ENCODE peak calls at places on chromosomes 2 and 18, in four cellular contexts. G, P, T and V are unnamed samples. For H3K36me3, the result is how much of the 10 kb centered on the place peaks cover.

GRCh38 chr2:127615511-127616166 is 30.3 kb upstream of the GPR17 start:
- DNase-seq in G (no peak), P (no peak), T (no peak), V (no peak)

GRCh38 chr2:101063352-101063751 is 61.3 kb downstream of the RPL31 start:
- DNase-seq in G (no peak), P (no peak), T (no peak), V (no peak)

GRCh38 chr2:236787885-236788284 is 218.3 kb downstream of the ACKR3 start:
- DNase-seq in G (no peak), P (no peak), T (no peak), V (no peak)

GRCh38 chr2:173204316-173204715 is 128.7 kb downstream of the MAP3K20 start:
- DNase-seq in G (no peak), P (no peak), T (no peak), V (no peak)

GRCh38 chr18:5662586-5663090 is 118.8 kb upstream of the EPB41L3 start:
- DNase-seq in G (no peak), P (no peak), T (no peak), V (no peak)

GRCh38 chr2:223647258-223647952 is 45.2 kb upstream of the SCG2 start:
- DNase-seq in G (no peak), P (no peak), T (no peak), V (no peak)

GRCh38 chr2:4628931-4629565 is 925.7 kb downstream of the DCDC2C start:
- DNase-seq in G (no peak), P (no peak), T (no peak), V (no peak)

GRCh38 chr2:82790277-82791021 is 1668.6 kb downstream of the SUCLG1 start:
- DNase-seq in G (no peak), P (no peak), T (peak), V (no peak)

GRCh38 chr2:189959450-189959849 is 103.1 kb downstream of the MSTN start:
- DNase-seq in G (no peak), P (no peak), T (no peak), V (no peak)

DNA sequence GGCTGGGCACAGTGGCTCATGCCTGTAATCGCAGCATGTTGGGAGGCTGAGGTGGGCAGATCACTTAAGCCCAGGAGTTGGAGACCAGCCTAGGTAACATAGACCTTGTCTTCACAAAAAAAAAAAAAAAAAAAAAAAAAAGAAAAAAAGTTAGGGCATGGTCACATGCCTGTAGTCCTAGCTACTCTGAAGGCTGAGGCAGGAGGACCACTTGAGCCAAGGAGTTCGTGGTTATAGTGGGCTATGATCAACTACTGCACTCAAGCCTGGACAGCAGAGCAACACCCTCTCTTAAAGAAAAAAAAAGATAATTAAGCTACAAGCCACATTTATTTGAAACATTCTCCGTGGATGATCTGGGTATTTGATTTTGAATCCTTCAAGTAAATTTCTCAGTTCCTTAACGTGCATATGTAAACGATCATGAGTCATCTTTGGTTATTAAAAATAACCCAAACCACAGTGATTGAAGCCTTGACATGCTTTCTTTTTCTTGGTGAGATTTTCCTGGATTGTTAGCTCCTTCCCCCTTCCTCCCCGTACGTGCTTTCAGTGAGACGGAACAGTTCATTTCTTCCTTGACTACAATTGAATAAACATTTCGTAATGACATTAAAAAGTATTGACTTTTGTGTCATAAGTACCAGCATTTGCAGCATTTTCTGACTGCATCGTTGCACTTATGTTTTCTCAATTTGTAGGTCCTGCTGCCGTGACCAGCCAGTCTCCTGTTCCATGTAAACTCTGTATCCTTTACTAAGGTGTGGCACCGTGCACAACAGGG is 20.3 kb downstream of the RMC1 start:
- DNase-seq in G (no peak), P (no peak), T (no peak), V (no peak)
- H3K36me3 ChIP-seq in G (under half), P (under half), T (under half), V (under half)

DNA sequence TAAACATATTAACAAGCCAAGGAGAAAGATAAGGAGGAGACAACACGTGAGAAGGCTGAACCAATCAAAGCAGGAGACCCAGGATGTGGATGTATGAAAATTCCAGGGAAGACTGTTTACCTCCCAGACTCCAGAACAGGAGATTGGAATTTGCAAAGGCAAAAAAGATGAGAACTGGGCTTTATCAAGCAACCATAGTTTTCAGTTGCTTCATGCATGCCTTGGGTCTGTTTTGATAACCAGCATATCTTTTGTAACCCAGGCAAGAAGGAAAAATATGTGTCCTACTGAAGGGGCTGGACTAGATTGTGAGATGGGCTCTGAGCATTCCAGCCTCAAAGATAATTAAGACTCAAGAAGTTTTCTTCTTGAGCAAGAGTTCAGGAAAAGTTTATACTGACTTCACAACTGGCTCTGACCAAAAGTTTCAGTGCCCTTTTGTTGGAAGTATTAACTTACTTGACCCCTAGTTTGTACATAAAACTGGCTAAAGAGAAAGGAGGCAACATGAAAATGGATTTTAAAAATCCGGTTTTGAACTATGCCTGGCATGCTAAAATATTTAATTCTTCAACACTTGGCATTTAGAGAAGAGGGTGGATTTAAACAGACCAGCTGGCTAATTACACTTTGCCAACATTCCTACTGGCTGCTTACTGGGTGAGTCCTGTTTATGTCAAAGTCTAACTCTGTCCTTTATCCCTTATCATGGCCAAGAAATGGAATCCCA is 79.3 kb upstream of the CD28 start:
- DNase-seq in G (no peak), P (no peak), T (no peak), V (no peak)
- H3K36me3 ChIP-seq in G (under half), P (under half), T (under half), V (under half)

GRCh38 chr2:145091967-145092366 is 572.0 kb upstream of the ZEB2 start:
- DNase-seq in G (no peak), P (no peak), T (no peak), V (no peak)
- H3K36me3 ChIP-seq in G (under half), P (under half), T (under half), V (under half)

DNA sequence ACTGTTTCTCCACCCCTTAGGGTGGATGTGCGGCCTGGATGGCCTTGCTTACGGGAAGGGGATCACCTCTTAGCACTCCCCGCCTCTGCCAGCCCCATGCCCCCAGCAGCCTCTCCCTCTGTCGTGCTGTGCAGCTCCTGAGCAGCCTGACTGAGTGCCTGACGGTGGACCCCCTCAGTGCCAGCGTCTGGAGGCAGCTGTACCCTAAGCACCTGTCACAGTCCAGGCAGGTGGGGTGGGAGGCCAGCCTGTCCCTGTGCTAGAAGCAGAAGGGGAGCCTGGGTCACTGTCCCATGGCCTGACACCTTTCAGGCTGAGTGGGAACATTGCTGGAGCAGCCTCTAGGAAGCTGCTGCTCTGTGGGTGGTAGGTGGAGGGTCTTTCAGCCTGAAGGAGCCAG is 5.2 kb downstream of the TMEM214 start:
- DNase-seq in G (no peak), P (no peak), T (no peak), V (no peak)
- H3K36me3 ChIP-seq in G (under half), P (half or more), T (under half), V (under half)

DNA sequence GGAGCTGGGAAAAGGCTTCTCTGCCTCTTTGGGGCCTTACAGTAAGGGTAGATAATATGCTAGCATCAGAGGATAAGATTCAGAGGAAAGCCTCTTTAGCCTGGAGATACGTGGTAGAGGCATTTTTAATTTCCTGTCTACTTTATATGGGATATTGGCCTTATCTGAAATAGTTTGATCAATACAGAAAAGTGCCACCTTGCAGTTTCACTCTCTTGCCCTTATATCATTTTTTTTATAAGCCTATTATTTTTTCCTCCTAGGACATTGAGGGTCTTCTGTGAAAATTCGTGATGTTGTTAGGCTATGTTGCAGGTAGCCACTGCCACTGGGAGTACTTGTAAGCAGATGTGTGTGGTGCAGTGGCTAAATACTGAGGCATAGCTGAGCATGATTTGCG is 40.1 kb upstream of the TOGARAM2 start:
- DNase-seq in G (no peak), P (no peak), T (no peak), V (no peak)
- H3K36me3 ChIP-seq in G (half or more), P (half or more), T (under half), V (under half)